ENCODE peak calls at places on chromosomes 1 and 21, in nine cellular contexts. D is ovary, Y is esophagus squamous epithelium, I is cardiac fibroblast, G is AG10803, J is LNCaP clone FGC, Q is cardiac muscle cell, H is fibroblast of lung, S is left lung. P is an unnamed sample.

GRCh38 chr1:29410476-29410875 is 174.2 kb downstream of the PTPRU start:
- DNase-seq in D (no peak), Y (no peak), I (no peak), G (no peak), J (no peak), Q (no peak), H (no peak), S (no peak), P (no peak)

GRCh38 chr21:32248616-32249550 is 30.0 kb downstream of the MIS18A start:
- DNase-seq in D (no peak), Y (no peak), I (no peak), G (no peak), J (no peak), Q (no peak), H (no peak), S (no peak), P (no peak)

GRCh38 chr1:170196490-170196889 is 50.7 kb downstream of the NTMT2 start:
- DNase-seq in D (no peak), Y (no peak), I (no peak), G (no peak), J (no peak), Q (no peak), H (no peak), S (no peak), P (no peak)

GRCh38 chr1:21106709-21107108 is 70.0 kb downstream of the EIF4G3 start:
- DNase-seq in D (no peak), Y (no peak), I (no peak), G (no peak), J (no peak), Q (no peak), H (no peak), S (no peak), P (no peak)

GRCh38 chr21:32463367-32463766 is 50.9 kb downstream of the EVA1C start:
- DNase-seq in D (no peak), Y (no peak), I (peak), G (peak), J (no peak), Q (peak), H (peak), S (no peak), P (no peak)

GRCh38 chr1:238681451-238681850 is 704.9 kb upstream of the CHRM3 start:
- DNase-seq in D (no peak), Y (no peak), I (peak), G (peak), J (no peak), Q (no peak), H (no peak), S (no peak), P (no peak)

GRCh38 chr1:220410681-220411080 is 117.3 kb upstream of the MARK1 start:
- DNase-seq in D (no peak), Y (no peak), I (no peak), G (no peak), J (no peak), Q (peak), H (peak), S (no peak), P (no peak)

GRCh38 chr1:225427249-225428065 is at the start of gene LBR:
- DNase-seq in D (no peak), Y (no peak), I (peak), G (peak), J (no peak), Q (peak), H (peak), S (peak), P (no peak)

GRCh38 chr1:163231385-163231784 is 28.7 kb upstream of the RGS5 start:
- DNase-seq in D (no peak), Y (no peak), I (peak), G (peak), J (no peak), Q (peak), H (peak), S (no peak), P (no peak)

GRCh38 chr1:157091668-157092273 is 7.8 kb downstream of the ETV3L start:
- DNase-seq in D (no peak), Y (no peak), I (no peak), G (no peak), J (no peak), Q (no peak), H (no peak), S (no peak), P (no peak)

GRCh38 chr1:166838766-166839599 is at the start of gene POGK:
- DNase-seq in D (peak), Y (peak), I (peak), G (peak), J (peak), Q (peak), H (peak), S (peak), P (peak)

GRCh38 chr1:54340876-54341275 is 65.3 kb downstream of the SSBP3 start:
- DNase-seq in D (no peak), Y (no peak), I (no peak), G (no peak), J (no peak), Q (no peak), H (no peak), S (no peak), P (no peak)

GRCh38 chr1:17575786-17576584 is 36.5 kb downstream of the ARHGEF10L start:
- DNase-seq in D (no peak), Y (no peak), I (no peak), G (no peak), J (no peak), Q (no peak), H (no peak), S (no peak), P (no peak)

DNA sequence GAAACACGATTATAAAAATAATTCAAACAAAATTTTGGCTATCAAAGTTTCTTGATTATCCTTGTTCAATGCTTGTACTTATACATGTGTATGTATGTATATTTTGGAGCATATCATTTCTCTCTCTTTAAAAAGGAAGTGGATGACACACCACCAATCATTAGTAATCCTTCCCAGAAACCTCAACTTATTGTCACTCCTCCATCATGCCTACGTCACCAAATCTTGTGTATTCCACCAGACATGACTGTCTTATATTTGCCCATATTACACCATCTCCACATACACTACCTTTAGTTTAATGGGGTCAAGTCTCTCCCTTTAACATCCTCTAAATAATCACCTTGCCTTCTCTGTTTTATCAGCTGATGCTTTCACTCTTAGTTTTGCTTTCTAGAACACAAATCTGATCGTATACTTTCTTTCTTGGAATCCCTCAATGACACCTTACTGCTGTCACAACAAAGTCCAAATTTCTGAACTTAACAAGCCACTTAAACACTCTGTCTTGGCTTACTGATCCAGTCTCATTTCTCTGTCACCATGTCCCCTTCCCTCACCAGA is 124.0 kb downstream of the BRINP3 start:
- DNase-seq in D (no peak), Y (no peak), I (no peak), G (no peak), J (no peak), Q (peak), H (peak), S (no peak), P (no peak)
- H3K4me3 ChIP-seq in D (no peak), Y (no peak), I (no peak), G (no peak), J (no peak), Q (no peak), H (peak), S (no peak), P (no peak)

GRCh38 chr1:33121728-33122127 is 40.8 kb downstream of the AZIN2 start:
- DNase-seq in D (no peak), Y (no peak), I (no peak), G (no peak), J (no peak), Q (no peak), H (no peak), S (no peak), P (no peak)

GRCh38 chr1:33119050-33119449 is 38.1 kb downstream of the AZIN2 start:
- DNase-seq in D (no peak), Y (no peak), I (no peak), G (no peak), J (no peak), Q (no peak), H (no peak), S (no peak), P (no peak)

GRCh38 chr1:33118274-33118673 is 37.3 kb downstream of the AZIN2 start:
- DNase-seq in D (no peak), Y (no peak), I (no peak), G (no peak), J (no peak), Q (no peak), H (no peak), S (no peak), P (no peak)

GRCh38 chr1:33120436-33121231 is 39.7 kb downstream of the AZIN2 start:
- DNase-seq in D (no peak), Y (no peak), I (no peak), G (no peak), J (no peak), Q (no peak), H (no peak), S (no peak), P (peak)

DNA sequence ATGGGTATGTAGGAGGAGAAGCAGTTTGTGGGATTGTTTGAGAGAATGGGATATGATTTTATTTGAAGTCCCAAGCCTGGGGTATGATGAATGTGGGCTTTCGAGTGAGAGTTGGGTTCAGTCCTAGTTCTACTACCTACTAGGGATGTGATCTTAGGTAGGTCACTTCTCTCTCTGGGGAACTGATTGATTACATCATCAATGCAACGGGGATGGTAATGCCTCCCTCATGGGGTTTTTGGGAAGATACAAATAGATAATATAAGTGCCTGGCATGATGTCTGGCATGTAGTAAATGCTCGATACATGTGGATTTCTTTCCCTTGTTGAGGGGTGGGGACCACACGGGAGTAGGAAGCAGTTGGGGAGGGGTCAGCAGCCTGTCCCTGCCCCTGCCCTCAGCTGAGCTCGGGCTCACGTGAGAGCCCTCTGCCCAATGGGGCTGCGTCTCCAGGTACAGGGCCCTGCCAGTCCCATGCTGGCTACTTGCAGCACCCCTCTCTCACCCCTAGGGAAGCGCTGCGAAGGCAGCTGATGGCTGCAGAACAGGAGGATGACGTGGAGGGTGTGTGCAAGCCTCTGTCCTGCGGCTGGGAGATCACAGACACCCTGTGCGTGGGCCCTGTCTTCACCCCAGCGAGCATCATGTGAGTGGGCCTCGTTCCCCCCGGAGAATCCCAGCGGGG is 38.7 kb downstream of the AZIN2 start:
- DNase-seq in D (no peak), Y (no peak), I (no peak), G (peak), J (no peak), Q (no peak), H (peak), S (no peak), P (peak)
- TF ChIP-seq CTCF in D (no peak), Y (no peak), I (peak), G (peak), J (no peak), Q (peak), H (no peak), S (no peak), P (peak)

GRCh38 chr1:62142550-62142949 is 52.1 kb upstream of the L1TD1 start:
- DNase-seq in D (no peak), Y (no peak), I (no peak), G (peak), J (no peak), Q (peak), H (no peak), S (no peak), P (no peak)
- H3K4me3 ChIP-seq in D (no peak), Y (no peak), I (no peak), G (no peak), J (no peak), Q (no peak), H (no peak), S (no peak), P (no peak)

GRCh38 chr1:204204944-204205343 is 8.7 kb upstream of the KISS1 start:
- DNase-seq in D (no peak), Y (no peak), I (no peak), G (no peak), J (no peak), Q (no peak), H (no peak), S (no peak), P (no peak)

GRCh38 chr1:204203206-204203767 is 7.0 kb upstream of the KISS1 start:
- DNase-seq in D (no peak), Y (no peak), I (no peak), G (no peak), J (no peak), Q (no peak), H (no peak), S (no peak), P (no peak)

GRCh38 chr1:204205486-204205885 is 8.3 kb downstream of the GOLT1A start:
- DNase-seq in D (no peak), Y (no peak), I (no peak), G (no peak), J (no peak), Q (no peak), H (no peak), S (no peak), P (no peak)

GRCh38 chr1:204207136-204207616 is 6.6 kb downstream of the GOLT1A start:
- DNase-seq in D (peak), Y (no peak), I (peak), G (no peak), J (no peak), Q (peak), H (peak), S (peak), P (no peak)

GRCh38 chr1:204206121-204206520 is 7.7 kb downstream of the GOLT1A start:
- DNase-seq in D (no peak), Y (no peak), I (peak), G (peak), J (no peak), Q (peak), H (no peak), S (no peak), P (no peak)
- TF ChIP-seq CTCF in D (no peak), Y (no peak), I (peak), G (peak), J (peak), Q (no peak), H (peak), S (no peak), P (no peak)